ENCODE peak calls at places on chromosomes 5 and 9, in seven cellular contexts. One of them, this sample, is unnamed.

GRCh38 chr9:7336356-7337075 is 463.1 kb downstream of the DMAC1 start:
- DNase-seq in activated B cell treated with CpG ODN at 0.5 μM for 24 hours: no peak
- DNase-seq in mammary epithelial cell: no peak
- DNase-seq in transverse colon: no peak
- DNase-seq in D721Med: no peak
- DNase-seq in upper lobe of left lung: no peak
- DNase-seq in lung: no peak
- DNase-seq in this sample: no peak

GRCh38 chr5:39428639-39429038 is 3.9 kb upstream of the DAB2 start:
- DNase-seq in activated B cell treated with CpG ODN at 0.5 μM for 24 hours: no peak
- DNase-seq in mammary epithelial cell: no peak
- DNase-seq in transverse colon: no peak
- DNase-seq in D721Med: no peak
- DNase-seq in upper lobe of left lung: no peak
- DNase-seq in lung: no peak
- DNase-seq in this sample: no peak

GRCh38 chr9:37283730-37284235 is 138.7 kb upstream of the GRHPR start:
- DNase-seq in activated B cell treated with CpG ODN at 0.5 μM for 24 hours: no peak
- DNase-seq in mammary epithelial cell: peak
- DNase-seq in transverse colon: no peak
- DNase-seq in D721Med: no peak
- DNase-seq in upper lobe of left lung: no peak
- DNase-seq in lung: no peak
- DNase-seq in this sample: no peak

GRCh38 chr9:136614372-136614922 is 48.3 kb upstream of the EGFL7 start:
- DNase-seq in activated B cell treated with CpG ODN at 0.5 μM for 24 hours: no peak
- DNase-seq in mammary epithelial cell: no peak
- DNase-seq in transverse colon: peak
- DNase-seq in D721Med: no peak
- DNase-seq in upper lobe of left lung: peak
- DNase-seq in lung: no peak
- DNase-seq in this sample: no peak

GRCh38 chr9:101736723-101737122 is 1.7 kb downstream of the GRIN3A start:
- DNase-seq in activated B cell treated with CpG ODN at 0.5 μM for 24 hours: no peak
- DNase-seq in mammary epithelial cell: peak
- DNase-seq in transverse colon: no peak
- DNase-seq in D721Med: no peak
- DNase-seq in upper lobe of left lung: no peak
- DNase-seq in lung: no peak
- DNase-seq in this sample: no peak

GRCh38 chr9:87781331-87781730 is 55.4 kb downstream of the CTSL start:
- DNase-seq in activated B cell treated with CpG ODN at 0.5 μM for 24 hours: no peak
- DNase-seq in mammary epithelial cell: no peak
- DNase-seq in transverse colon: no peak
- DNase-seq in D721Med: no peak
- DNase-seq in upper lobe of left lung: no peak
- DNase-seq in lung: no peak
- DNase-seq in this sample: no peak

GRCh38 chr9:96391021-96391765 is 7.7 kb upstream of the SLC35D2 start:
- DNase-seq in activated B cell treated with CpG ODN at 0.5 μM for 24 hours: no peak
- DNase-seq in mammary epithelial cell: no peak
- DNase-seq in transverse colon: peak
- DNase-seq in D721Med: no peak
- DNase-seq in upper lobe of left lung: no peak
- DNase-seq in lung: no peak
- DNase-seq in this sample: no peak

GRCh38 chr9:71850996-71851395 is 60.0 kb downstream of the ABHD17B start:
- DNase-seq in activated B cell treated with CpG ODN at 0.5 μM for 24 hours: no peak
- DNase-seq in mammary epithelial cell: no peak
- DNase-seq in transverse colon: no peak
- DNase-seq in D721Med: no peak
- DNase-seq in upper lobe of left lung: no peak
- DNase-seq in lung: no peak
- DNase-seq in this sample: no peak

GRCh38 chr9:124366476-124367220 is 48.6 kb downstream of the PSMB7 start:
- DNase-seq in activated B cell treated with CpG ODN at 0.5 μM for 24 hours: no peak
- DNase-seq in mammary epithelial cell: peak
- DNase-seq in transverse colon: no peak
- DNase-seq in D721Med: no peak
- DNase-seq in upper lobe of left lung: no peak
- DNase-seq in lung: no peak
- DNase-seq in this sample: no peak

GRCh38 chr5:123350744-123351143 is 72.5 kb downstream of the CEP120 start:
- DNase-seq in activated B cell treated with CpG ODN at 0.5 μM for 24 hours: no peak
- DNase-seq in mammary epithelial cell: no peak
- DNase-seq in transverse colon: no peak
- DNase-seq in D721Med: no peak
- DNase-seq in upper lobe of left lung: no peak
- DNase-seq in lung: no peak
- DNase-seq in this sample: no peak

GRCh38 chr5:151125421-151125820 is 32.2 kb downstream of the ANXA6 start:
- DNase-seq in activated B cell treated with CpG ODN at 0.5 μM for 24 hours: no peak
- DNase-seq in mammary epithelial cell: no peak
- DNase-seq in transverse colon: no peak
- DNase-seq in D721Med: no peak
- DNase-seq in upper lobe of left lung: no peak
- DNase-seq in lung: no peak
- DNase-seq in this sample: no peak

GRCh38 chr5:146745937-146746577 is 132.5 kb downstream of the PPP2R2B start:
- DNase-seq in activated B cell treated with CpG ODN at 0.5 μM for 24 hours: no peak
- DNase-seq in mammary epithelial cell: no peak
- DNase-seq in transverse colon: no peak
- DNase-seq in D721Med: no peak
- DNase-seq in upper lobe of left lung: no peak
- DNase-seq in lung: no peak
- DNase-seq in this sample: no peak

GRCh38 chr5:150067405-150067960 is 18.9 kb downstream of the CSF1R start:
- DNase-seq in activated B cell treated with CpG ODN at 0.5 μM for 24 hours: no peak
- DNase-seq in mammary epithelial cell: no peak
- DNase-seq in transverse colon: no peak
- DNase-seq in D721Med: no peak
- DNase-seq in upper lobe of left lung: no peak
- DNase-seq in lung: no peak
- DNase-seq in this sample: no peak

GRCh38 chr5:81244451-81244850 is 11.3 kb downstream of the CKMT2 start:
- DNase-seq in activated B cell treated with CpG ODN at 0.5 μM for 24 hours: no peak
- DNase-seq in mammary epithelial cell: no peak
- DNase-seq in transverse colon: no peak
- DNase-seq in D721Med: no peak
- DNase-seq in upper lobe of left lung: no peak
- DNase-seq in lung: no peak
- DNase-seq in this sample: no peak

GRCh38 chr5:119427052-119427451 is 25.2 kb upstream of the HSD17B4 start:
- DNase-seq in activated B cell treated with CpG ODN at 0.5 μM for 24 hours: no peak
- DNase-seq in mammary epithelial cell: no peak
- DNase-seq in transverse colon: no peak
- DNase-seq in D721Med: no peak
- DNase-seq in upper lobe of left lung: no peak
- DNase-seq in lung: no peak
- DNase-seq in this sample: no peak

GRCh38 chr5:135568241-135568640 is 10.6 kb downstream of the CXCL14 start:
- DNase-seq in activated B cell treated with CpG ODN at 0.5 μM for 24 hours: no peak
- DNase-seq in mammary epithelial cell: no peak
- DNase-seq in transverse colon: no peak
- DNase-seq in D721Med: no peak
- DNase-seq in upper lobe of left lung: no peak
- DNase-seq in lung: no peak
- DNase-seq in this sample: no peak

GRCh38 chr5:135567661-135568060 is 11.1 kb downstream of the CXCL14 start:
- DNase-seq in activated B cell treated with CpG ODN at 0.5 μM for 24 hours: no peak
- DNase-seq in mammary epithelial cell: no peak
- DNase-seq in transverse colon: no peak
- DNase-seq in D721Med: no peak
- DNase-seq in upper lobe of left lung: no peak
- DNase-seq in lung: no peak
- DNase-seq in this sample: no peak

GRCh38 chr5:135565256-135565655 is 13.5 kb downstream of the CXCL14 start:
- DNase-seq in activated B cell treated with CpG ODN at 0.5 μM for 24 hours: no peak
- DNase-seq in mammary epithelial cell: no peak
- DNase-seq in transverse colon: no peak
- DNase-seq in D721Med: no peak
- DNase-seq in upper lobe of left lung: no peak
- DNase-seq in lung: no peak
- DNase-seq in this sample: no peak

GRCh38 chr5:135565691-135566421 is 12.9 kb downstream of the CXCL14 start:
- DNase-seq in activated B cell treated with CpG ODN at 0.5 μM for 24 hours: peak
- DNase-seq in mammary epithelial cell: peak
- DNase-seq in transverse colon: peak
- DNase-seq in D721Med: peak
- DNase-seq in upper lobe of left lung: peak
- DNase-seq in lung: peak
- DNase-seq in this sample: no peak

DNA sequence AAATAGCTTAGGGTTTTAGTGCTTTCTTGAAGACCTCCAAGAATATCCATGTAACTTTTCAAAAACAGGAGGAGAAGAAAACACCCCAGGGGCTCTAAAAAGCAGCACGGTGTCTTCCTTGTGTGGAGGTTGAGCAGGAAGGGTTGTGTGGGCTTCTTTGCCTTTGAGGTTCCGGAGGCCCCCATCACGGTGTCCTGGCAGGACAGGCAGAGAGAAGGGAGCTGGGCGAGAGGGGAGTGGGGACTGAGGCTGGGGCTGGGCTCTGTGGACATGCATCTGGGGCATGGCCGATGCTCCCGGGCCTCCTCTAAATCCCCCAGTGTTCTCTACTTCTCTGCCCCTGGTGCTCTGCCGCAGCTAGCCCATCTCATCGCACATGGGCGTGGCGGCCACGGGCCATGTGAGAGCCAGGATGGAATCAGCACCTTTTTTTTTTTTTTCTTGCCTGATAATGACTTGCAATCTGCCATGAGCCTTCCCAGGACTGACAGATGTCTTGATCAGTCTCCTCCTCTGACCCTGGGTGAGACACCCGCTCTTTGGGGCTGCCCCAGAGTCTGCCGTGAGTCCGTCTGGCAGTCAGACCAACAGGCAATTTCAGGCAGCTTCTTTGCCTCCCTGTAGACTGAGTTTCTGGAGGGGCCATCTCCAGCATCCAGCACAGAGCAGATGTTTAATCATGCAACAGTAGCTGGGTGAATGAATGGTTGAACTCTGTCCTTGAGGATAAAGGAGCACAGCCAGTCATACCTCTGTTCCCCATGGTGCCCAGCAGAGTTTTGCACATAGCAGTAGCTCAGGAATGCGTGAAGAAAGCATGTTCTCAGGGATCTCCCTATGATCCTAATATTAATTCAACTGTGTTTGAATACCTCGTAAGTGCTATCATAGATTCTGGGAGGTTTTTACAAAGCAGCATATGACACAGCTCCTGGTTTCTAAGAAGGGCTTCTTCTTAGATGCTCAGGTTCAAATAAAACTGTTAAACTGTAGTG is 12.1 kb downstream of the CXCL14 start:
- DNase-seq in activated B cell treated with CpG ODN at 0.5 μM for 24 hours: no peak
- DNase-seq in mammary epithelial cell: no peak
- DNase-seq in transverse colon: no peak
- DNase-seq in D721Med: no peak
- DNase-seq in upper lobe of left lung: peak
- DNase-seq in lung: no peak
- DNase-seq in this sample: no peak
- TF ChIP-seq CTCF in activated B cell treated with CpG ODN at 0.5 μM for 24 hours: no peak
- TF ChIP-seq CTCF in mammary epithelial cell: no peak
- TF ChIP-seq CTCF in transverse colon: no peak
- TF ChIP-seq CTCF in D721Med: no peak
- TF ChIP-seq CTCF in upper lobe of left lung: no peak
- TF ChIP-seq CTCF in lung: no peak
- TF ChIP-seq CTCF in this sample: peak

GRCh38 chr9:24828687-24829086 is 283.0 kb upstream of the IZUMO3 start:
- DNase-seq in activated B cell treated with CpG ODN at 0.5 μM for 24 hours: no peak
- DNase-seq in mammary epithelial cell: no peak
- DNase-seq in transverse colon: no peak
- DNase-seq in D721Med: no peak
- DNase-seq in upper lobe of left lung: no peak
- DNase-seq in lung: no peak
- DNase-seq in this sample: no peak

DNA sequence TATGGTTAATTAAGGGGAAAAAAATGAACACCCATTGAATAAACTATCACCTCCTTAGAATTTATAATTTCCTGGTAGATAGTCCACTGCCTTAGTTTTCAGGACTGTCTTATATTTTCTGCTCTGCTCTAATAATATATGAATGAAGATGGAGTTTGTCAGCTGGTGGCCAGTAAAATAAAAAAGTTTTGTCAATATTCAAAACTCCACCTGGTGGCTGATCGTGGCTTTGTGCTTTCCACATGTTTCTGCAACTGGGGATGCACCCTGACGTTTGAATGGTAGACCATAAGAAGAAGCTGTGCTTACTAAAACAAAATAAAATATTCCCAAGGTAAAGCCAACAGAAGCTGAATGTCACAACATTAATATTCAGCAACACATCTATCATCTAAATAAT is 286.6 kb upstream of the IZUMO3 start:
- DNase-seq in activated B cell treated with CpG ODN at 0.5 μM for 24 hours: no peak
- DNase-seq in mammary epithelial cell: no peak
- DNase-seq in transverse colon: no peak
- DNase-seq in D721Med: no peak
- DNase-seq in upper lobe of left lung: no peak
- DNase-seq in lung: no peak
- DNase-seq in this sample: no peak
- TF ChIP-seq CTCF in activated B cell treated with CpG ODN at 0.5 μM for 24 hours: no peak
- TF ChIP-seq CTCF in mammary epithelial cell: peak
- TF ChIP-seq CTCF in transverse colon: no peak
- TF ChIP-seq CTCF in D721Med: peak
- TF ChIP-seq CTCF in upper lobe of left lung: no peak
- TF ChIP-seq CTCF in lung: no peak
- TF ChIP-seq CTCF in this sample: peak

GRCh38 chr9:129351058-129351641 is 173.1 kb upstream of the IER5L start:
- DNase-seq in activated B cell treated with CpG ODN at 0.5 μM for 24 hours: no peak
- DNase-seq in mammary epithelial cell: no peak
- DNase-seq in transverse colon: no peak
- DNase-seq in D721Med: no peak
- DNase-seq in upper lobe of left lung: no peak
- DNase-seq in lung: no peak
- DNase-seq in this sample: no peak
- TF ChIP-seq CTCF in activated B cell treated with CpG ODN at 0.5 μM for 24 hours: no peak
- TF ChIP-seq CTCF in mammary epithelial cell: no peak
- TF ChIP-seq CTCF in transverse colon: no peak
- TF ChIP-seq CTCF in D721Med: no peak
- TF ChIP-seq CTCF in upper lobe of left lung: no peak
- TF ChIP-seq CTCF in lung: no peak
- TF ChIP-seq CTCF in this sample: no peak

DNA sequence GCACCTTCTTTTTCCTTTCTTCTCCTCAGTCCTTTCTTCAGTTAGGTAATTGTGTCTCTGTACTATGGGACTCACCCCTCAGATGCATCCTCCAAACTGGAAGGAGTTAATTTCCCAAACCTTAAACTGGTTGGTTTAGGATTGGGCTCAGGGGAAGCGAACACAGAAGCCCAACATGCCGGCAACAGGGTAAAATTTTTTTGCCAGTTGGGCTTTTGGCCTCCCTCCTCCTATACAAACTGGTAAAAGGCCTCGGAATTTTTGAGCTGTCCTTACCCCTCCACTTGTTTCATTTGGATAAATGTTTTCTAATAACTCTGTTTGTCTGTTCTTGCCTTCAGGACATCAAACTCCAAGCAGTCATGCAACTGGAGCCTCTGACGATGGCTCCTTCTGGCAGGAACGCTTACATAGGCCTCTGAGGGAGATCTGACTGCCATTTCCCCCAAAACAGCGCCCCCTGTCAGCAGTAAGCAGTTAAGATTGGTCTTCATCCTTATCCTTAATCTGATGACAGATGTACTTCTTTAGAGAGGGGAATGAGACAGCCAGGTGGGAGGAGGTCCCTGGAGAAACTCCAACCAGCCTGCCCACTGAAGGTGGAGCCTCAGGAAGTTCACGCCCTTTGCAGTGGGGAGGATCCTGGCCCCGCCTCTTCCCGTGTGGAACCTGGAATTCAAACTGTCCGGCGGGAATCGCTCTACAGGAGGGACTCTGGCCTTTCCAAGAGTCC is 57.8 kb upstream of the SPINK5 start:
- DNase-seq in activated B cell treated with CpG ODN at 0.5 μM for 24 hours: no peak
- DNase-seq in mammary epithelial cell: no peak
- DNase-seq in transverse colon: no peak
- DNase-seq in D721Med: no peak
- DNase-seq in upper lobe of left lung: no peak
- DNase-seq in lung: no peak
- DNase-seq in this sample: no peak
- TF ChIP-seq CTCF in activated B cell treated with CpG ODN at 0.5 μM for 24 hours: no peak
- TF ChIP-seq CTCF in mammary epithelial cell: no peak
- TF ChIP-seq CTCF in transverse colon: no peak
- TF ChIP-seq CTCF in D721Med: peak
- TF ChIP-seq CTCF in upper lobe of left lung: no peak
- TF ChIP-seq CTCF in lung: no peak
- TF ChIP-seq CTCF in this sample: peak